ENCODE peak calls at places on chromosomes 3 and 15, in ten cellular contexts. J, D, T, B, C, K, Q, P, G and Y are unnamed samples. For H3K4me1, the result is how much of the 10 kb centered on the place peaks cover.

GRCh38 chr3:184008161-184008560 is 9.5 kb downstream of the ABCC5 start:
- DNase-seq in T (no peak), C (no peak), Q (no peak), P (no peak), D (no peak), G (no peak), J (no peak), K (no peak), B (no peak), Y (no peak)

GRCh38 chr15:54792526-54792925 is 404.2 kb downstream of the RSL24D1 start:
- DNase-seq in C (no peak), J (no peak), D (no peak), G (no peak), P (no peak), K (no peak), T (no peak), Q (no peak), B (no peak), Y (no peak)

GRCh38 chr3:45205126-45205525 is 21.0 kb downstream of the TMEM158 start:
- DNase-seq in C (no peak), P (no peak), B (no peak), D (peak), G (no peak), Q (no peak), T (peak), J (no peak), K (no peak), Y (no peak)

GRCh38 chr15:98799991-98800390 is 151.7 kb downstream of the IGF1R start:
- DNase-seq in D (no peak), C (no peak), Q (peak), T (peak), J (no peak), P (no peak), G (no peak), B (no peak), K (peak), Y (no peak)

GRCh38 chr15:48029656-48030055 is 91.1 kb upstream of the SLC24A5 start:
- DNase-seq in G (no peak), P (no peak), Q (no peak), K (no peak), C (peak), J (no peak), D (no peak), T (no peak), B (no peak), Y (no peak)

GRCh38 chr3:147377412-147378185 is 28.7 kb downstream of the ZIC4 start:
- DNase-seq in K (no peak), B (no peak), T (no peak), J (no peak), G (no peak), P (no peak), Q (no peak), D (no peak), C (no peak), Y (no peak)

GRCh38 chr3:123883656-123884257 is 375 bp downstream of the MYLK start:
- DNase-seq in P (peak), Q (peak), J (no peak), D (peak), B (no peak), C (no peak), T (peak), K (peak), G (peak), Y (no peak)

GRCh38 chr3:11770477-11771381 is 76.0 kb downstream of the TAMM41 start:
- DNase-seq in P (peak), T (peak), K (peak), B (peak), C (peak), Q (peak), G (peak), J (peak), D (peak), Y (peak)

GRCh38 chr3:172877011-172877410 is 126.5 kb downstream of the ECT2 start:
- DNase-seq in Q (no peak), T (peak), J (no peak), K (no peak), G (no peak), P (no peak), B (no peak), D (no peak), C (no peak), Y (no peak)

GRCh38 chr15:95326689-95327525 is 1003.6 kb upstream of the NR2F2 start:
- DNase-seq in B (no peak), T (no peak), Q (no peak), C (peak), J (peak), D (no peak), P (no peak), G (peak), K (no peak), Y (peak)

GRCh38 chr15:70142322-70143191 is 44.8 kb upstream of the TLE3 start:
- DNase-seq in B (peak), C (peak), J (no peak), D (no peak), P (peak), K (peak), T (peak), Q (no peak), G (no peak), Y (no peak)

GRCh38 chr15:67372563-67372962 is 118.0 kb downstream of the IQCH start:
- DNase-seq in P (no peak), T (peak), K (no peak), D (no peak), B (no peak), G (no peak), C (no peak), Q (no peak), J (no peak), Y (no peak)

GRCh38 chr15:67370206-67370954 is 115.8 kb downstream of the IQCH start:
- DNase-seq in B (no peak), K (no peak), G (no peak), Q (no peak), T (no peak), J (no peak), C (no peak), D (no peak), P (no peak), Y (no peak)

GRCh38 chr15:67373266-67373665 is 118.7 kb downstream of the IQCH start:
- DNase-seq in T (no peak), C (no peak), P (no peak), K (no peak), D (no peak), J (no peak), Q (no peak), G (no peak), B (no peak), Y (no peak)

GRCh38 chr15:67369359-67369758 is 114.8 kb downstream of the IQCH start:
- DNase-seq in P (no peak), J (no peak), D (no peak), C (no peak), B (no peak), K (no peak), T (no peak), G (no peak), Q (no peak), Y (no peak)

GRCh38 chr15:67373971-67374370 is 119.4 kb downstream of the IQCH start:
- DNase-seq in J (no peak), D (no peak), T (no peak), Q (no peak), P (no peak), B (no peak), C (no peak), K (no peak), G (no peak), Y (no peak)
- H3K27ac ChIP-seq in J (no peak), D (no peak), T (no peak), Q (no peak), P (no peak), B (no peak), C (no peak), K (no peak), G (no peak), Y (no peak)

GRCh38 chr3:58051196-58051595 is 43.0 kb downstream of the FLNB start:
- DNase-seq in C (no peak), J (no peak), K (peak), G (no peak), B (peak), P (peak), Q (no peak), D (peak), T (peak), Y (no peak)

GRCh38 chr3:58058654-58059263 is 50.5 kb downstream of the FLNB start:
- DNase-seq in K (no peak), J (no peak), P (peak), C (no peak), T (peak), G (no peak), B (no peak), Q (no peak), D (no peak), Y (no peak)

GRCh38 chr3:58052373-58053273 is 44.4 kb downstream of the FLNB start:
- DNase-seq in D (peak), G (peak), Q (peak), K (peak), P (peak), C (peak), J (no peak), B (peak), T (peak), Y (peak)

GRCh38 chr3:58055309-58055708 is 47.1 kb downstream of the FLNB start:
- DNase-seq in Q (no peak), P (no peak), T (no peak), G (no peak), B (no peak), J (no peak), D (no peak), C (no peak), K (no peak), Y (no peak)

DNA sequence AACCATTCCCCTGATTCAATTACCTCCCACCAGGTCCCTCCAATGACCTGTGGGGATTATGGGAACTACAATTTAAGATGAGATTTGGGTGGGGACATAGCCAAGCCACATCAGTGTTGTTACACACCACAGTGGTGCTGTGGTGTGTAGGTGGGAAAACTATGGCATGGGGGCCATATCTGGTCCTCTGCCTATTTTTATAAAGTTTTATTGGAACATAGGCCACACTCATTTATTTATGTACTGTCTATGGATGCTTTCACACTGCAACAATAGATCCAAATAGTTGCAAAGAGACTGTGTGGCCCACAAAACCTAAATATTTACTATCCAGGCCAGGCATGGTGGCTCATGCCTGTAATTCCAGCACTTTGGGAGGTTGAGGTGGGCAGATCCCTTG is 46.4 kb downstream of the FLNB start:
- DNase-seq in J (no peak), C (no peak), B (no peak), T (no peak), Q (no peak), D (no peak), G (no peak), P (no peak), K (no peak), Y (no peak)
- H3K4me1 ChIP-seq in J (half or more), C (under half), B (under half), T (under half), Q (under half), D (half or more), G (under half), P (under half), K (half or more), Y (under half)

GRCh38 chr3:136819784-136820640 is 1.1 kb downstream of the SLC35G2 start:
- DNase-seq in Q (peak), G (peak), T (peak), K (peak), C (peak), P (peak), D (peak), J (peak), B (peak), Y (peak)

GRCh38 chr3:136817448-136817847 is 1.5 kb upstream of the SLC35G2 start:
- DNase-seq in P (peak), C (no peak), B (no peak), D (no peak), Q (no peak), K (no peak), T (no peak), J (no peak), G (no peak), Y (no peak)

GRCh38 chr3:136818191-136818850 is 605 bp upstream of the SLC35G2 start:
- DNase-seq in B (no peak), D (no peak), P (peak), T (peak), K (peak), G (peak), Q (no peak), C (peak), J (no peak), Y (peak)

GRCh38 chr3:136818851-136819783 is at the start of gene SLC35G2:
- DNase-seq in B (peak), P (peak), K (peak), T (peak), Q (peak), J (peak), G (peak), D (peak), C (peak), Y (peak)
- TF ChIP-seq CTCF in B (no peak), P (no peak), K (no peak), T (peak), Q (no peak), J (no peak), G (no peak), D (no peak), C (no peak), Y (no peak)

GRCh38 chr3:56202997-56203396 is 265.3 kb downstream of the ERC2 start:
- DNase-seq in Q (no peak), G (no peak), C (no peak), K (no peak), D (no peak), J (no peak), B (no peak), P (no peak), T (no peak), Y (no peak)
- H3K27ac ChIP-seq in Q (no peak), G (no peak), C (no peak), K (no peak), D (no peak), J (no peak), B (no peak), P (no peak), T (peak), Y (no peak)

GRCh38 chr3:16900779-16901440 is 16.2 kb downstream of the PLCL2 start:
- DNase-seq in D (no peak), T (no peak), G (no peak), B (no peak), C (no peak), K (no peak), Q (no peak), P (no peak), J (no peak), Y (no peak)
- H3K4me1 ChIP-seq in D (under half), T (under half), G (half or more), B (under half), C (under half), K (under half), Q (under half), P (under half), J (half or more), Y (under half)

GRCh38 chr15:66923438-66923881 is 141.9 kb upstream of the SMAD3 start:
- DNase-seq in J (no peak), T (no peak), B (no peak), D (no peak), P (no peak), C (peak), G (no peak), K (peak), Q (peak), Y (no peak)
- TF ChIP-seq CTCF in J (no peak), T (peak), B (no peak), D (no peak), P (peak), C (no peak), G (no peak), K (peak), Q (peak), Y (no peak)

GRCh38 chr15:31343831-31344230 is 17.2 kb downstream of the KLF13 start:
- DNase-seq in Q (no peak), C (no peak), D (no peak), K (no peak), T (no peak), B (no peak), P (no peak), J (peak), G (no peak), Y (no peak)

GRCh38 chr15:31341501-31342195 is 15.0 kb downstream of the KLF13 start:
- DNase-seq in B (no peak), J (peak), K (no peak), D (peak), C (no peak), P (no peak), T (no peak), Q (no peak), G (no peak), Y (no peak)

GRCh38 chr15:31342381-31342780 is 15.7 kb downstream of the KLF13 start:
- DNase-seq in J (peak), B (no peak), D (no peak), P (no peak), T (no peak), G (no peak), K (no peak), Q (no peak), C (no peak), Y (no peak)

GRCh38 chr15:31344266-31344665 is 17.6 kb downstream of the KLF13 start:
- DNase-seq in J (peak), P (no peak), T (no peak), C (no peak), D (no peak), Q (no peak), G (no peak), B (no peak), K (no peak), Y (no peak)

GRCh38 chr15:31342781-31343626 is 16.4 kb downstream of the KLF13 start:
- DNase-seq in P (no peak), Q (no peak), T (no peak), G (no peak), K (no peak), C (no peak), J (peak), B (no peak), D (no peak), Y (peak)
- H3K27ac ChIP-seq in P (no peak), Q (peak), T (no peak), G (peak), K (no peak), C (no peak), J (peak), B (peak), D (no peak), Y (no peak)

DNA sequence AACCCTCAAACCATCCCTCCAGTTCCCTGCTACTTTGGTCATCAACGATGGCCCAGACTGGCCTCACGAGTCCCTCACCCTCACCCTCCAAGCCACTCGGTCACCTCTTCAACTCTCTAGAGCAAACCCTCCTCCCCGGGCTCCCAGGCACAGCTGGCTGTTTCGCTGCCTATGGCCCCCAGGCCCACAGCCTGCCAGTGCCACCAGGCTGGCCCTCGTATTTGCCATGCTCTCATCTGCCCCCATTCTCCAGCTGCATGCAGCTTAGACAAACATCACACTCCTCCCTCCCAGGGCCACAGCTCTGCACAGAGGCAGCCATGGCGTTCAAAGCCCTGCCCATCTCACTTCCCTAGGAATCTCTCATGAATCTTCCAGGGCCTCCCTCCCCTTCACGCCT is 13.8 kb downstream of the RAB43 start:
- DNase-seq in C (no peak), B (no peak), P (no peak), Q (no peak), D (no peak), T (no peak), K (no peak), G (no peak), J (no peak), Y (no peak)
- H3K4me1 ChIP-seq in C (under half), B (under half), P (under half), Q (under half), D (under half), T (under half), K (under half), G (under half), J (under half), Y (under half)

GRCh38 chr15:74988007-74988800 is 7.2 kb upstream of the SCAMP5 start:
- DNase-seq in Q (peak), P (peak), D (peak), G (no peak), B (no peak), C (no peak), K (peak), T (peak), J (peak), Y (no peak)
- TF ChIP-seq CTCF in Q (peak), P (peak), D (peak), G (no peak), B (peak), C (peak), K (peak), T (peak), J (peak), Y (peak)

GRCh38 chr3:125366132-125366531 is 9.0 kb downstream of the ZNF148 start:
- DNase-seq in J (no peak), T (no peak), Q (no peak), B (no peak), D (no peak), K (no peak), C (no peak), P (no peak), G (no peak), Y (no peak)

GRCh38 chr3:125367403-125368230 is 7.5 kb downstream of the ZNF148 start:
- DNase-seq in Q (no peak), D (no peak), P (peak), B (no peak), G (no peak), J (no peak), K (no peak), T (peak), C (no peak), Y (no peak)
- H3K27ac ChIP-seq in Q (no peak), D (no peak), P (no peak), B (no peak), G (no peak), J (no peak), K (no peak), T (peak), C (no peak), Y (no peak)